ENCODE peak calls at places on chromosomes 3 and 15, in nine cellular contexts. E is GM12878, O is HepG2, Q is ovary, P is H1, D is sigmoid colon, B is A549, H is transverse colon, F is stomach. L is an unnamed sample.

GRCh38 chr3:73502609-73503560 is 121.9 kb downstream of the PDZRN3 start:
- DNase-seq in B (peak), F (peak), H (peak), O (peak), P (no peak), D (peak), Q (peak), E (peak), L (peak)

GRCh38 chr3:62667714-62668113 is 207.5 kb downstream of the CADPS start:
- DNase-seq in D (no peak), O (peak), E (no peak), P (no peak), Q (no peak), F (no peak), H (no peak), B (no peak), L (no peak)

GRCh38 chr15:66631616-66632263 is 65.9 kb upstream of the LCTL start:
- DNase-seq in P (no peak), O (no peak), F (no peak), E (no peak), D (no peak), B (no peak), Q (no peak), H (no peak), L (no peak)

GRCh38 chr3:27105904-27106303 is 263.3 kb downstream of the NEK10 start:
- DNase-seq in D (no peak), Q (no peak), P (peak), H (peak), F (no peak), O (no peak), B (no peak), E (no peak), L (no peak)

GRCh38 chr3:50266808-50267207 is 2.1 kb upstream of the SEMA3B start:
- DNase-seq in E (no peak), F (no peak), H (no peak), O (no peak), B (no peak), Q (no peak), D (no peak), P (no peak), L (no peak)

GRCh38 chr15:66670698-66671580 is 31.1 kb upstream of the SMAD6 start:
- DNase-seq in P (peak), E (no peak), D (no peak), H (peak), Q (no peak), B (peak), F (peak), O (peak), L (no peak)

GRCh38 chr15:45377630-45378148 is 655 bp downstream of the GATM start:
- DNase-seq in D (peak), O (no peak), P (no peak), B (no peak), F (peak), E (no peak), Q (peak), H (peak), L (no peak)

GRCh38 chr15:81211376-81211775 is 14.7 kb downstream of the IL16 start:
- DNase-seq in B (no peak), Q (no peak), P (no peak), D (no peak), O (no peak), F (no peak), E (no peak), H (no peak), L (no peak)

GRCh38 chr15:56960116-56960515 is 41.7 kb downstream of the TCF12 start:
- DNase-seq in Q (no peak), F (no peak), H (no peak), E (no peak), B (no peak), O (no peak), P (no peak), D (no peak), L (no peak)

GRCh38 chr3:131630117-131630516 is 127.3 kb upstream of the MRPL3 start:
- DNase-seq in F (no peak), B (no peak), Q (no peak), E (peak), O (no peak), H (no peak), P (no peak), D (no peak), L (no peak)

GRCh38 chr3:10694194-10694593 is 121.8 kb upstream of the SLC6A11 start:
- DNase-seq in F (no peak), P (no peak), B (no peak), Q (no peak), D (no peak), H (no peak), E (no peak), O (no peak), L (no peak)

GRCh38 chr3:176734146-176734545 is 463.1 kb downstream of the TBL1XR1 start:
- DNase-seq in F (no peak), H (no peak), O (no peak), D (no peak), B (no peak), E (no peak), Q (no peak), P (peak), L (no peak)

GRCh38 chr3:71076361-71076997 is 507.0 kb downstream of the FOXP1 start:
- DNase-seq in P (no peak), Q (peak), D (no peak), B (no peak), E (no peak), O (peak), F (no peak), H (no peak), L (no peak)

GRCh38 chr3:165667676-165668075 is 169.5 kb downstream of the BCHE start:
- DNase-seq in E (no peak), Q (no peak), P (no peak), D (no peak), O (no peak), B (no peak), H (no peak), F (no peak), L (no peak)

GRCh38 chr3:182241777-182242556 is 530.2 kb downstream of the SOX2 start:
- DNase-seq in P (no peak), F (no peak), O (peak), B (no peak), H (no peak), E (no peak), D (peak), Q (peak), L (no peak)

GRCh38 chr3:84820126-84820525 is 138.7 kb upstream of the CADM2 start:
- DNase-seq in O (no peak), Q (no peak), D (no peak), H (no peak), B (no peak), P (no peak), F (no peak), E (no peak), L (no peak)

DNA sequence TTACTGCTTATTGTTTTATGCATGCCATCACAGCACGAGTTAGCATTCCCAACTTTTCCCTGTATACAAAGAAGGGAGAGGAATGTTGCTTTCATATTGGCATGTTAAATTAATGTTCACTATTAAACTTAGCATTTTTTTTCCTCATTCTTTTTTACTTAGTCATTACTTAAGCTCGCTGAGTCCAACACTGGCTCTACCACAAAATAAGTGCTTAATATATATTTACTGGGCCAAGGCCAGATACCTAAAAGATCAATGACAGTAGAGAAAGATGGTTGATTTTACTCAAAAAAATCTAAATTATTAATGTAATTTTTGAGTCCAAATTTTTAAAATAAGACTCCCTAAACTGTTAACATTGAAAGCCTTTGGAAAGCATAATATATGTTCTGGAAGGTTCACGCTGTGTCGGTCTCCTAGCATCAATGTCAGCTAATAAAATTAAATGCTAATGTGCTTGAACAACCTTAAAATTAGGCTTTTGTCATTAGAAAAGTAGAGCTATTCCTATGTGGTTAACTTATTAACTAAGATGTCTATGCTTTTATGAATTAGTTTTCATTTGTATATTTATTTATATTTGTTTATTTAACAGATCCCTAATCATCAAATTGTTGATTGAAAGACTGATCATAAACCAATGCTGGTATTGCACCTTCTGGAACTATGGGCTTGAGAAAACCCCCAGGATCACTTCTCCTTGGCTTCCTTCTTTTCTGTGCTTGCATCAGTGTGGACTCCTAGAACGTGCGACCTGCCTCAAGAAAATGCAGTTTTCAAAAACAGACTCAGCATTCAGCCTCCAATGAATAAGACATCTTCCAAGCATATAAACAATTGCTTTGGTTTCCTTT is 14.1 kb downstream of the THBS1 start:
- DNase-seq in F (no peak), D (no peak), E (no peak), O (no peak), P (no peak), B (no peak), H (no peak), Q (no peak), L (no peak)
- TF ChIP-seq EP300 in F (no peak), D (no peak), E (no peak), O (no peak), P (no peak), B (no peak), H (no peak), Q (no peak), L (no peak)

GRCh38 chr15:41942886-41943285 is 29.5 kb downstream of the EHD4 start:
- DNase-seq in O (no peak), D (no peak), H (no peak), P (no peak), F (no peak), E (no peak), Q (no peak), B (no peak), L (no peak)

GRCh38 chr15:41944313-41944940 is 27.9 kb downstream of the EHD4 start:
- DNase-seq in E (no peak), D (peak), O (peak), B (peak), H (no peak), F (no peak), P (no peak), Q (peak), L (no peak)

GRCh38 chr15:41941644-41942415 is 30.5 kb downstream of the EHD4 start:
- DNase-seq in B (no peak), P (no peak), D (no peak), F (no peak), O (no peak), H (no peak), Q (no peak), E (no peak), L (no peak)

GRCh38 chr15:41945221-41945620 is 27.1 kb downstream of the EHD4 start:
- DNase-seq in Q (no peak), P (no peak), O (no peak), E (no peak), F (no peak), H (no peak), D (no peak), B (no peak), L (no peak)

DNA sequence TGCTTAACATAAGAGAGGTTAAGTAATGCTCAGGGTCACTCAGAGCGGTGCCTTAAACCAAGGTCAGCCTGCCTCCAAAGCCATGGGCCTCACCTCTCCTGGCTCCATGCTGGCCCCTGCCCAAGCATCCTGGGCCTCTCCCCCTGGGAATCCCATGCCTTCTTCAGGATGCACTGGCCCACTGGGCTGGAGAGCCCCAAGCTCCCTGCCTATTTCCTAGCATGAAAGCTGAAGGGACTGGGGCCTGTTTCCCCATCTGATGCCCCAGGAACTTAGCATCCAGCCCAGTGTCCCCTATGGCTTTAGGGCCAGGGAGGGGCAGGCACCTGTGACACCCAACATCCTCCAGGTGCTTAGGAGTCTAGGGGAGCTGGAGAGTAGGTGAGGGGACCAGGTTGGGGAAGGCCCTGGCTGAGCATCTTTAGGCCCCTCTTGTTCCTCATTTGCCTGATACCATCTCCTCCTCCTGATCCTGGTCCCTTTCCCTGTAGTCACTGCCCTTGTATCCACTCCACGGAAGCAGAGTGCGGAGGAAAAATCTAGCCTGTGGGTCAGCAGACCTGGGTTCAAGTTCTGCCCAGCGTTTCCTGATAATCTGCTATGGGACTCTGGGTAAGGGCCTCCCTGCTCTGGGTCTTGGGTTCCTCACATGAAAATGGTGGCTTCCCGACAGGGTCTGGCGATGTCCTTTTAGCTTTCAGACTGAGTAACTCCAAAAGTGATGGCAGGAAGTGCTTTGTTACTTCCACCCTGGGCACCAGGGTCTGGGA is 28.6 kb downstream of the EHD4 start:
- DNase-seq in P (no peak), E (no peak), Q (no peak), D (no peak), B (no peak), H (no peak), F (no peak), O (no peak), L (no peak)
- TF ChIP-seq POLR2A in P (no peak), E (peak), Q (no peak), D (no peak), B (no peak), H (no peak), F (no peak), O (no peak), L (no peak)

DNA sequence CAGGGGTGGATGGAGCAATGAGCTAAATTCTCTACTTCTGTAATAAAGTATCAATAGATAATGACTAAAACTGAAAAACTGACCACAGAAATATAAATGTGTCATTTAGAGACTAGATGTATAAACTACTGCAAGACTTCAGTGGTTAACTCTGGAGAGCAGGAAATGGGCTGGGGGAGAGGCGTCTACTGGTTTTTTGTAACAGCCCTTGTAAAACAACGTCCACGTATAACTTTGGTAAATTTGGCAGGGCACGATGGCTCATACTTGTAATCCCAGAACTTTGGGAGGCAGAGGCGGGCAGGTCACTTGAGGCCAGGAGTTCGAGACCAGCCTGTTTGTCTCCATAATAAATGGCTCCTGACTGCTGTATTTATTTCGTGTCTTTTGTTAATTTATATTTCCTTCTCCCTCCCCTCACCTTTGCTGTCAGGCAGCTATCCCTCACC is 12.5 kb downstream of the RAB27A start:
- DNase-seq in D (no peak), F (no peak), Q (no peak), O (no peak), E (peak), H (peak), P (no peak), B (no peak), L (peak)
- H3K27ac ChIP-seq in D (no peak), F (peak), Q (no peak), O (no peak), E (peak), H (peak), P (no peak), B (no peak), L (peak)

DNA sequence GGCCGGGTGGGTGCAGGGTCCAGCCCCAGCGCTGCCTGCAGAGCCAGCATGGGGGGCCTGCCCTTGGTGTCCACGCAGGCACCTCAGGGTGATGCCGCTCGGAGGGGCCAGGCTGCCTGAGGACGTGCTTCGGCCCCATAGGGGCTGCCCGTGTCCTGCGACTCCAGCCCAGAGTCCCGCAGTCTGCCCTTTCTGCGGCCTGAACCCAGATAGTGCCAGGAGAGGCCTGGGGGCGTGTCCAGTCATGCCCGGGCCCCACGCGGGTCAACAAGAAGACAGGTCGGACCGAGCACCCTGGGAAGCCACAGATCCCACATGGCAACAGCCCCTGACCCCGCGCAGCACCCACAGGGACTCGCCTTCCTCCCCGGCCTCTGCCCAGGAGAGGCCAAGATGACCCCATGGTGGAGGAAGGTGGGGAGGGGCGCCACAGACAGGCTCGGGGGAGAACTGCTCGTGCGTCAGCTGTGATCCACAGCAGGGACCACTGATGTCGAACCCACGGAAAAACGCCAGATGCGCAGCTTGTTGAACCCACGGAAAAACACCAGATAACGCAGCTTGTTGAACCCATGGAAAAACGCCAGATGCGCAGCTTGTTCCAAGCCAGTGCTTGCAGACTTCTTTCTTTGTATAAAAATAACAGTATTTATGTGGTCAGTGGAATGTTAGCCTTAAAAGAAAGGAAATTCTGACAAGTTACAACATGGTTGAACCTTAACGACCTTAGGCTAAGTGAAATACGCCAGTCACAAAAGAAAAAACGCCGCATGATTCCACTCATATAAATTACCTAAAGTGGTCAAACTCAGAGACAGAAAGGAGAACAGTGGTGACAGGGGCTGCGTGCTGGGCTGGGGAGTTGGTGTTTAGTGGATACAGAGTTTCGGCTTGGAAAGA is 28.5 kb downstream of the CYFIP1 start:
- DNase-seq in P (no peak), F (no peak), D (peak), B (no peak), H (no peak), E (no peak), Q (peak), O (no peak), L (no peak)
- TF ChIP-seq EP300 in P (no peak), F (no peak), D (no peak), B (no peak), H (no peak), E (no peak), Q (no peak), O (no peak), L (no peak)

GRCh38 chr3:108096506-108097325 is 5.9 kb upstream of the CD47 start:
- DNase-seq in B (no peak), P (no peak), O (no peak), H (no peak), E (no peak), F (no peak), Q (no peak), D (no peak), L (no peak)
- TF ChIP-seq POLR2A in B (no peak), P (no peak), O (no peak), H (no peak), E (no peak), F (no peak), Q (no peak), D (no peak), L (no peak)